ENCODE peak calls at places on chromosomes 2 and 18, in six cellular contexts. R is endothelial cell; T is T-helper 1 cell; G is HT1080; W is activated T-cell treated with anti-CD3 and anti-CD28 coated beads, Interleukin-2, amount 50 U/mL, for 24 hours; Y is ELF-1. V is an unnamed sample.
A peak's percentile ranks its signal among the peaks of the same experiment; 100 is the strongest.

GRCh38 chr2:205776139-205776538 is 93.8 kb downstream of the NRP2 start:
- DNase-seq in R (peak; percentile 83), T (no peak), G (peak; percentile 39), W (no peak), Y (peak; percentile 88), V (peak; percentile 36)

GRCh38 chr2:161139098-161139987 is 20.9 kb upstream of the TANK start:
- DNase-seq in R (no peak), T (no peak), G (no peak), W (no peak), Y (no peak), V (no peak)

GRCh38 chr18:5600376-5601071 is 56.7 kb upstream of the EPB41L3 start:
- DNase-seq in R (no peak), T (no peak), G (peak; percentile 28), W (no peak), Y (no peak), V (peak; percentile 52)

GRCh38 chr2:121903037-121903689 is 147.7 kb downstream of the TSN start:
- DNase-seq in R (no peak), T (no peak), G (peak; percentile 30), W (no peak), Y (no peak), V (no peak)

GRCh38 chr2:238382381-238382781 is 44.3 kb upstream of the ASB1 start:
- DNase-seq in R (no peak), T (no peak), G (no peak), W (no peak), Y (no peak), V (no peak)

GRCh38 chr18:79200546-79201268 is 131.5 kb downstream of the ATP9B start:
- DNase-seq in R (no peak), T (no peak), G (peak; percentile 44), W (no peak), Y (peak; percentile 11), V (no peak)

GRCh38 chr2:174344716-174345472 is 10.1 kb downstream of the SP9 start:
- DNase-seq in R (no peak), T (no peak), G (peak; percentile 58), W (no peak), Y (peak; percentile 46), V (peak; percentile 79)

GRCh38 chr2:40302751-40303150 is 149.1 kb downstream of the SLC8A1 start:
- DNase-seq in R (no peak), T (no peak), G (no peak), W (no peak), Y (no peak), V (no peak)

GRCh38 chr18:54323970-54324369 is 33.7 kb downstream of the STARD6 start:
- DNase-seq in R (no peak), T (no peak), G (no peak), W (no peak), Y (no peak), V (no peak)

GRCh38 chr2:105972226-105972625 is 221.9 kb downstream of the UXS1 start:
- DNase-seq in R (no peak), T (no peak), G (no peak), W (no peak), Y (no peak), V (no peak)

GRCh38 chr2:40329739-40330047 is 122.2 kb downstream of the SLC8A1 start:
- DNase-seq in R (no peak), T (no peak), G (no peak), W (no peak), Y (no peak), V (no peak)

GRCh38 chr18:57542801-57543427 is 43.6 kb downstream of the FECH start:
- DNase-seq in R (no peak), T (no peak), G (no peak), W (no peak), Y (no peak), V (no peak)

GRCh38 chr2:136741471-136741870 is 23.9 kb upstream of the THSD7B start:
- DNase-seq in R (no peak), T (no peak), G (no peak), W (no peak), Y (no peak), V (no peak)

GRCh38 chr2:204104821-204105220 is 168.3 kb downstream of the ICOS start:
- DNase-seq in R (no peak), T (no peak), G (no peak), W (peak; percentile 44), Y (no peak), V (no peak)